ENCODE peak calls at places on chromosomes 7 and 10, in eight cellular contexts. X, G, S, A, Y, U, O and J are unnamed samples.

GRCh38 chr7:51045319-51046102 is 262.8 kb upstream of the GRB10 start:
- DNase-seq in X (no peak), A (no peak), G (peak), Y (no peak), U (no peak), O (no peak), S (peak), J (no peak)

GRCh38 chr7:1531263-1531978 is 919 bp downstream of the MAFK start:
- DNase-seq in A (peak), U (peak), X (peak), O (no peak), S (peak), G (no peak), Y (peak), J (no peak)

GRCh38 chr10:48502791-48503190 is 102.1 kb downstream of the ARHGAP22 start:
- DNase-seq in U (no peak), G (no peak), S (no peak), Y (no peak), O (no peak), X (no peak), A (no peak), J (no peak)

GRCh38 chr10:6987536-6987945 is 407.5 kb upstream of the PRKCQ start:
- DNase-seq in U (peak), X (no peak), Y (no peak), A (no peak), G (no peak), S (no peak), O (no peak), J (no peak)

GRCh38 chr10:132970641-132971438 is 28.5 kb upstream of the CFAP46 start:
- DNase-seq in O (no peak), U (no peak), Y (no peak), G (no peak), A (no peak), S (no peak), X (no peak), J (no peak)

GRCh38 chr7:45173596-45174327 is 16.2 kb downstream of the RAMP3 start:
- DNase-seq in U (no peak), A (no peak), G (no peak), Y (no peak), X (no peak), S (no peak), O (no peak), J (no peak)

GRCh38 chr7:1668486-1668931 is 1.6 kb upstream of the ELFN1 start:
- DNase-seq in G (no peak), U (no peak), O (peak), X (no peak), A (peak), Y (no peak), S (no peak), J (no peak)

GRCh38 chr7:36130236-36130945 is 22.7 kb upstream of the EEPD1 start:
- DNase-seq in X (no peak), S (no peak), O (no peak), G (no peak), Y (no peak), U (no peak), A (no peak), J (no peak)

GRCh38 chr10:80517416-80518142 is 20.1 kb upstream of the SH2D4B start:
- DNase-seq in X (no peak), Y (no peak), A (no peak), G (no peak), O (no peak), S (no peak), U (no peak), J (no peak)

GRCh38 chr7:33157781-33158180 is 28.4 kb downstream of the BBS9 start:
- DNase-seq in S (no peak), O (no peak), Y (no peak), U (no peak), A (no peak), X (no peak), G (no peak), J (no peak)

GRCh38 chr7:4472739-4473138 is 209.4 kb upstream of the FOXK1 start:
- DNase-seq in U (peak), S (no peak), G (no peak), O (no peak), A (no peak), Y (no peak), X (no peak), J (no peak)

GRCh38 chr7:22571776-22572175 is 71.8 kb upstream of the STEAP1B start:
- DNase-seq in Y (no peak), A (no peak), O (no peak), U (no peak), G (no peak), S (no peak), X (no peak), J (no peak)

GRCh38 chr10:59098387-59098786 is 78.1 kb upstream of the PHYHIPL start:
- DNase-seq in X (no peak), U (no peak), A (no peak), O (no peak), Y (no peak), S (peak), G (peak), J (no peak)

GRCh38 chr10:116918583-116918982 is 69.3 kb downstream of the ENO4 start:
- DNase-seq in A (no peak), Y (no peak), X (no peak), U (no peak), S (no peak), O (no peak), G (no peak), J (no peak)

GRCh38 chr7:74619235-74619860 is 38.2 kb upstream of the GTF2I start:
- DNase-seq in S (no peak), G (no peak), U (peak), O (no peak), A (no peak), Y (no peak), X (no peak), J (no peak)

GRCh38 chr7:131836733-131837132 is 280.3 kb upstream of the PODXL start:
- DNase-seq in U (no peak), X (no peak), G (no peak), O (no peak), A (no peak), Y (no peak), S (no peak), J (no peak)

GRCh38 chr10:96673318-96674099 is 46.8 kb downstream of the PIK3AP1 start:
- DNase-seq in Y (peak), O (peak), X (no peak), U (peak), G (no peak), S (peak), A (peak), J (no peak)

GRCh38 chr10:71715860-71716259 is 3.7 kb downstream of the C10orf105 start:
- DNase-seq in S (no peak), X (no peak), Y (no peak), O (no peak), G (no peak), U (no peak), A (no peak), J (no peak)

GRCh38 chr7:139762886-139763285 is 14.9 kb downstream of the HIPK2 start:
- DNase-seq in X (no peak), G (no peak), O (no peak), A (no peak), S (peak), Y (no peak), U (no peak), J (no peak)

GRCh38 chr10:44924261-44925040 is 13.3 kb downstream of the TMEM72 start:
- DNase-seq in Y (no peak), A (no peak), G (no peak), U (no peak), S (no peak), X (no peak), O (no peak), J (no peak)

GRCh38 chr7:142391191-142391992 is 133.5 kb upstream of the PRSS58 start:
- DNase-seq in S (no peak), O (no peak), X (no peak), Y (no peak), A (no peak), G (no peak), U (peak), J (no peak)

GRCh38 chr7:142711722-142712616 is 37.3 kb upstream of the PRSS1 start:
- DNase-seq in X (peak), Y (peak), U (peak), G (no peak), O (peak), S (peak), A (peak), J (peak)

GRCh38 chr7:24715171-24715570 is 42.1 kb downstream of the GSDME start:
- DNase-seq in Y (no peak), S (no peak), U (no peak), A (no peak), X (no peak), O (no peak), G (no peak), J (no peak)

GRCh38 chr7:29397398-29397797 is 166.2 kb upstream of the PRR15 start:
- DNase-seq in O (no peak), A (no peak), G (no peak), X (no peak), U (no peak), Y (no peak), S (no peak), J (no peak)